ENCODE peak calls at places on chromosomes 6 and 20, in seven cellular contexts. One of them, this sample, is unnamed.

GRCh38 chr6:101458341-101458740 is 64.8 kb downstream of the GRIK2 start:
- DNase-seq in IMR-90: peak; percentile 40
- DNase-seq in mesenchymal stem cell: no peak
- DNase-seq in mesendoderm: no peak
- DNase-seq in H9: no peak
- DNase-seq in H1: no peak
- DNase-seq in neuronal stem cell: no peak
- DNase-seq in this sample: no peak

GRCh38 chr6:154590770-154591169 is 80.3 kb upstream of the CNKSR3 start:
- DNase-seq in neuronal stem cell: no peak
- DNase-seq in mesendoderm: no peak
- DNase-seq in H9: no peak
- DNase-seq in IMR-90: no peak
- DNase-seq in mesenchymal stem cell: no peak
- DNase-seq in H1: no peak
- DNase-seq in this sample: no peak

GRCh38 chr6:27630727-27631613 is 158.1 kb upstream of the ZNF184 start:
- DNase-seq in H1: peak; percentile 98
- DNase-seq in H9: peak; percentile 90
- DNase-seq in neuronal stem cell: peak; percentile 74
- DNase-seq in mesenchymal stem cell: peak; percentile 60
- DNase-seq in IMR-90: peak; percentile 47
- DNase-seq in mesendoderm: peak; percentile 92
- DNase-seq in this sample: peak; percentile 94

GRCh38 chr20:63248835-63249591 is 5.2 kb downstream of the NKAIN4 start:
- DNase-seq in mesenchymal stem cell: no peak
- DNase-seq in neuronal stem cell: no peak
- DNase-seq in H1: no peak
- DNase-seq in IMR-90: no peak
- DNase-seq in H9: no peak
- DNase-seq in mesendoderm: no peak
- DNase-seq in this sample: no peak

GRCh38 chr6:148538251-148539190 is 195.9 kb downstream of the SASH1 start:
- DNase-seq in mesenchymal stem cell: peak; percentile 50
- DNase-seq in H1: no peak
- DNase-seq in H9: no peak
- DNase-seq in neuronal stem cell: no peak
- DNase-seq in IMR-90: peak; percentile 73
- DNase-seq in mesendoderm: no peak
- DNase-seq in this sample: no peak

GRCh38 chr6:46638650-46639049 is 14.0 kb downstream of the CYP39A1 start:
- DNase-seq in mesenchymal stem cell: no peak
- DNase-seq in mesendoderm: peak; percentile 74
- DNase-seq in neuronal stem cell: no peak
- DNase-seq in H1: no peak
- DNase-seq in IMR-90: no peak
- DNase-seq in H9: no peak
- DNase-seq in this sample: peak; percentile 84

GRCh38 chr20:34995192-34995591 is 39.5 kb downstream of the MYH7B start:
- DNase-seq in mesendoderm: no peak
- DNase-seq in IMR-90: no peak
- DNase-seq in H1: no peak
- DNase-seq in neuronal stem cell: no peak
- DNase-seq in H9: no peak
- DNase-seq in mesenchymal stem cell: no peak
- DNase-seq in this sample: no peak

GRCh38 chr6:121652726-121653623 is 217.5 kb downstream of the GJA1 start:
- DNase-seq in H9: no peak
- DNase-seq in neuronal stem cell: no peak
- DNase-seq in IMR-90: peak; percentile 91
- DNase-seq in mesenchymal stem cell: peak; percentile 94
- DNase-seq in H1: no peak
- DNase-seq in mesendoderm: no peak
- DNase-seq in this sample: peak; percentile 41

GRCh38 chr6:118197539-118197938 is 290.5 kb downstream of the SLC35F1 start:
- DNase-seq in neuronal stem cell: no peak
- DNase-seq in H1: no peak
- DNase-seq in mesenchymal stem cell: no peak
- DNase-seq in IMR-90: no peak
- DNase-seq in mesendoderm: no peak
- DNase-seq in H9: peak; percentile 39
- DNase-seq in this sample: no peak

GRCh38 chr6:19268718-19269117 is 568.5 kb upstream of the ID4 start:
- DNase-seq in mesenchymal stem cell: no peak
- DNase-seq in H9: no peak
- DNase-seq in H1: no peak
- DNase-seq in IMR-90: no peak
- DNase-seq in mesendoderm: no peak
- DNase-seq in neuronal stem cell: no peak
- DNase-seq in this sample: no peak

GRCh38 chr20:25071722-25072121 is 10.2 kb downstream of the VSX1 start:
- DNase-seq in IMR-90: no peak
- DNase-seq in mesendoderm: peak; percentile 78
- DNase-seq in H1: peak; percentile 47
- DNase-seq in mesenchymal stem cell: no peak
- DNase-seq in neuronal stem cell: no peak
- DNase-seq in H9: peak; percentile 41
- DNase-seq in this sample: no peak

GRCh38 chr6:154479388-154480143 is 30.9 kb downstream of the CNKSR3 start:
- DNase-seq in H1: no peak
- DNase-seq in mesenchymal stem cell: peak; percentile 77
- DNase-seq in IMR-90: peak; percentile 67
- DNase-seq in neuronal stem cell: no peak
- DNase-seq in mesendoderm: no peak
- DNase-seq in H9: no peak
- DNase-seq in this sample: no peak

GRCh38 chr20:33465536-33466302 is 22.2 kb upstream of the SNTA1 start:
- DNase-seq in H1: no peak
- DNase-seq in mesendoderm: no peak
- DNase-seq in H9: no peak
- DNase-seq in neuronal stem cell: no peak
- DNase-seq in IMR-90: no peak
- DNase-seq in mesenchymal stem cell: no peak
- DNase-seq in this sample: no peak

GRCh38 chr6:34231566-34232336 is 4.9 kb upstream of the HMGA1 start:
- DNase-seq in mesenchymal stem cell: no peak
- DNase-seq in H9: no peak
- DNase-seq in neuronal stem cell: no peak
- DNase-seq in H1: no peak
- DNase-seq in IMR-90: no peak
- DNase-seq in mesendoderm: no peak
- DNase-seq in this sample: peak; percentile 64
- H4K8ac ChIP-seq in mesenchymal stem cell: no peak overlapping the region
- H4K8ac ChIP-seq in H9: no peak overlapping the region
- H4K8ac ChIP-seq in neuronal stem cell: no peak overlapping the region
- H4K8ac ChIP-seq in H1: no peak overlapping the region
- H4K8ac ChIP-seq in IMR-90: no peak overlapping the region
- H4K8ac ChIP-seq in mesendoderm: no peak overlapping the region
- H4K8ac ChIP-seq in this sample: no peak overlapping the region

DNA sequence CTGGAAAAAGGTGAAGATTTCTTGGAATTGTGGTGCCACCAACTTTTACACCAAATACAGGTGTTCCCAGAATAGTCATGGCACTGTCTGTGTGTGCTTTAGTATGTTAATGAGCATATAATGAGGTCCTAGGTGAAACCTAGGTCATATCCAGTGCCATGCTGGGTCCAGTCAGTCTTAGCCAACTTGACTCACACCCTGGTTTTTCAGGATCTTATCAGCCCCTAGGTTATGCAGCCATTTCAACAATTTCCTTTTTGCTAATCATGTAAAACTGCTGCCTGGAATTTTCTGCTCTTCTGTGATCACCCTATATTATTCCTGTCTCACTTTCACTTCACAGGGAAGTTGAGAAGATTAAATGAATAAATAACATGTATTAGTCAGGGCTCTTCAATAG is 23.7 kb downstream of the SDHAF4 start:
- DNase-seq in mesendoderm: peak; percentile 48
- DNase-seq in H9: no peak
- DNase-seq in mesenchymal stem cell: no peak
- DNase-seq in neuronal stem cell: no peak
- DNase-seq in H1: no peak
- DNase-seq in IMR-90: no peak
- DNase-seq in this sample: peak; percentile 60
- H2AK5ac ChIP-seq in mesendoderm: no peak overlapping the region
- H2AK5ac ChIP-seq in H9: no peak overlapping the region
- H2AK5ac ChIP-seq in mesenchymal stem cell: no peak overlapping the region
- H2AK5ac ChIP-seq in neuronal stem cell: no peak overlapping the region
- H2AK5ac ChIP-seq in H1: no peak overlapping the region
- H2AK5ac ChIP-seq in IMR-90: no peak overlapping the region
- H2AK5ac ChIP-seq in this sample: no peak overlapping the region

GRCh38 chr6:84432616-84433015 is 205.2 kb upstream of the CEP162 start:
- DNase-seq in H9: no peak
- DNase-seq in neuronal stem cell: no peak
- DNase-seq in mesendoderm: no peak
- DNase-seq in mesenchymal stem cell: peak; percentile 34
- DNase-seq in H1: no peak
- DNase-seq in IMR-90: no peak
- DNase-seq in this sample: no peak
- H4K8ac ChIP-seq in H9: no peak overlapping the region
- H4K8ac ChIP-seq in neuronal stem cell: no peak overlapping the region
- H4K8ac ChIP-seq in mesendoderm: no peak overlapping the region
- H4K8ac ChIP-seq in mesenchymal stem cell: no peak overlapping the region
- H4K8ac ChIP-seq in H1: no peak overlapping the region
- H4K8ac ChIP-seq in IMR-90: no peak overlapping the region
- H4K8ac ChIP-seq in this sample: no peak overlapping the region

GRCh38 chr20:23444859-23445258 is 5.4 kb downstream of the CSTL1 start:
- DNase-seq in mesendoderm: no peak
- DNase-seq in neuronal stem cell: no peak
- DNase-seq in H1: no peak
- DNase-seq in H9: no peak
- DNase-seq in mesenchymal stem cell: no peak
- DNase-seq in IMR-90: no peak
- DNase-seq in this sample: no peak

GRCh38 chr20:23448167-23448566 is 4.5 kb downstream of the CST11 start:
- DNase-seq in H1: no peak
- DNase-seq in H9: no peak
- DNase-seq in IMR-90: no peak
- DNase-seq in mesenchymal stem cell: no peak
- DNase-seq in mesendoderm: no peak
- DNase-seq in neuronal stem cell: no peak
- DNase-seq in this sample: no peak

GRCh38 chr20:23446505-23446904 is 6.2 kb downstream of the CST11 start:
- DNase-seq in IMR-90: peak; percentile 21
- DNase-seq in neuronal stem cell: peak; percentile 51
- DNase-seq in mesenchymal stem cell: peak; percentile 62
- DNase-seq in H1: peak; percentile 88
- DNase-seq in mesendoderm: peak; percentile 73
- DNase-seq in H9: peak; percentile 75
- DNase-seq in this sample: peak; percentile 84

GRCh38 chr20:23442436-23442835 is 3.0 kb downstream of the CSTL1 start:
- DNase-seq in H1: no peak
- DNase-seq in mesenchymal stem cell: no peak
- DNase-seq in mesendoderm: no peak
- DNase-seq in IMR-90: no peak
- DNase-seq in H9: no peak
- DNase-seq in neuronal stem cell: no peak
- DNase-seq in this sample: no peak

GRCh38 chr20:23445596-23446217 is 6.2 kb downstream of the CSTL1 start:
- DNase-seq in H9: no peak
- DNase-seq in neuronal stem cell: no peak
- DNase-seq in H1: no peak
- DNase-seq in mesendoderm: peak; percentile 47
- DNase-seq in IMR-90: peak; percentile 83
- DNase-seq in mesenchymal stem cell: peak; percentile 87
- DNase-seq in this sample: peak; percentile 93
- H2AK5ac ChIP-seq in H9: no peak overlapping the region
- H2AK5ac ChIP-seq in neuronal stem cell: no peak overlapping the region
- H2AK5ac ChIP-seq in H1: no peak overlapping the region
- H2AK5ac ChIP-seq in mesendoderm: no peak overlapping the region
- H2AK5ac ChIP-seq in IMR-90: no peak overlapping the region
- H2AK5ac ChIP-seq in mesenchymal stem cell: no peak overlapping the region
- H2AK5ac ChIP-seq in this sample: no peak overlapping the region